ENCODE peak calls at places on chromosome 4, in four cellular contexts. Y, D, A and B are unnamed samples.

GRCh38 chr4:185874516-185875230 is 62.7 kb upstream of the SORBS2 start:
- DNase-seq in Y (peak; percentile 15), A (no peak), D (no peak), B (peak; percentile 81)

GRCh38 chr4:56410247-56410646 is 23.0 kb upstream of the AASDH start:
- DNase-seq in A (no peak), Y (peak; percentile 47), D (peak; percentile 47), B (peak; percentile 98)

GRCh38 chr4:74446193-74446868 is 1.4 kb downstream of the AREG start:
- DNase-seq in D (no peak), Y (no peak), A (no peak), B (no peak)

GRCh38 chr4:38601244-38601915 is 62.6 kb upstream of the KLF3 start:
- DNase-seq in D (peak; percentile 19), A (no peak), Y (no peak), B (peak; percentile 63)

GRCh38 chr4:182142146-182143085 is 100.8 kb upstream of the TENM3 start:
- DNase-seq in A (no peak), Y (no peak), D (no peak), B (peak; percentile 58)

GRCh38 chr4:163587867-163588266 is 93.4 kb downstream of the TMA16 start:
- DNase-seq in A (peak; percentile 73), Y (no peak), D (peak; percentile 6), B (no peak)

GRCh38 chr4:176334066-176334465 is 14.3 kb downstream of the SPCS3 start:
- DNase-seq in A (no peak), Y (no peak), D (no peak), B (no peak)

GRCh38 chr4:81491943-81492342 is 20.2 kb upstream of the RASGEF1B start:
- DNase-seq in Y (no peak), D (no peak), A (no peak), B (no peak)

GRCh38 chr4:114132830-114133229 is 153.4 kb upstream of the ARSJ start:
- DNase-seq in D (peak; percentile 0), A (no peak), Y (peak; percentile 8), B (no peak)

GRCh38 chr4:12943069-12943468 is 541.1 kb downstream of the RAB28 start:
- DNase-seq in A (no peak), D (no peak), Y (no peak), B (no peak)

GRCh38 chr4:161419822-161420221 is 744.0 kb downstream of the FSTL5 start:
- DNase-seq in D (no peak), A (no peak), Y (no peak), B (no peak)

GRCh38 chr4:7193040-7193958 is 961 bp downstream of the SORCS2 start:
- DNase-seq in Y (no peak), D (no peak), A (no peak), B (no peak)

GRCh38 chr4:38034986-38035882 is 75.0 kb downstream of the PTTG2 start:
- DNase-seq in Y (peak; percentile 35), D (peak; percentile 67), A (no peak), B (peak; percentile 70)

GRCh38 chr4:152917533-152918395 is 18.4 kb upstream of the FHDC1 start:
- DNase-seq in D (no peak), A (no peak), Y (no peak), B (no peak)

GRCh38 chr4:143207555-143207954 is 22.8 kb downstream of the USP38 start:
- DNase-seq in Y (no peak), D (no peak), A (no peak), B (peak; percentile 50)

GRCh38 chr4:129046055-129046959 is 47.0 kb downstream of the SCLT1 start:
- DNase-seq in Y (no peak), A (no peak), D (no peak), B (no peak)

GRCh38 chr4:7926822-7927221 is 12.8 kb downstream of the AFAP1 start:
- DNase-seq in A (no peak), Y (no peak), D (no peak), B (no peak)

GRCh38 chr4:163157157-163157556 is 9.5 kb downstream of the NAF1 start:
- DNase-seq in Y (no peak), D (no peak), A (no peak), B (peak; percentile 88)

GRCh38 chr4:139245590-139245989 is 34.4 kb downstream of the MGARP start:
- DNase-seq in D (no peak), Y (no peak), A (no peak), B (peak; percentile 41)

GRCh38 chr4:173503330-173504180 is 26.5 kb downstream of the HAND2 start:
- DNase-seq in A (no peak), Y (no peak), D (no peak), B (no peak)

GRCh38 chr4:141022221-141022760 is 111.0 kb downstream of the RNF150 start:
- DNase-seq in A (no peak), D (no peak), Y (no peak), B (no peak)

GRCh38 chr4:183098080-183098722 is 856 bp upstream of the WWC2 start:
- DNase-seq in A (no peak), D (peak; percentile 55), Y (peak; percentile 33), B (peak; percentile 50)

GRCh38 chr4:5024673-5025072 is 5.4 kb upstream of the CYTL1 start:
- DNase-seq in D (no peak), A (no peak), Y (no peak), B (no peak)

GRCh38 chr4:74933562-74934015 is 673 bp downstream of the PARM1 start:
- DNase-seq in Y (no peak), A (no peak), D (no peak), B (no peak)

GRCh38 chr4:184961693-184962092 is 56.6 kb upstream of the HELT start:
- DNase-seq in D (peak; percentile 62), A (no peak), Y (no peak), B (no peak)

GRCh38 chr4:170979736-170980135 is 833.5 kb upstream of the GALNTL6 start:
- DNase-seq in Y (no peak), D (peak; percentile 4), A (no peak), B (no peak)

GRCh38 chr4:72031868-72032619 is at the start of gene NPFFR2:
- DNase-seq in A (no peak), Y (no peak), D (peak; percentile 23), B (no peak)

GRCh38 chr4:8221476-8221875 is 22.4 kb downstream of the SH3TC1 start:
- DNase-seq in Y (no peak), A (peak; percentile 46), D (no peak), B (peak; percentile 10)

GRCh38 chr4:88759039-88759631 is 61.5 kb upstream of the NAP1L5 start:
- DNase-seq in Y (no peak), D (peak; percentile 50), A (no peak), B (peak; percentile 64)

GRCh38 chr4:189802884-189803283 is 137.8 kb upstream of the FRG1 start:
- DNase-seq in A (no peak), Y (no peak), D (peak; percentile 4), B (no peak)

GRCh38 chr4:106929248-106929647 is 106.9 kb downstream of the DKK2 start:
- DNase-seq in Y (no peak), A (no peak), D (no peak), B (no peak)

GRCh38 chr4:122612540-122612939 is 8.3 kb downstream of the IL21 start:
- DNase-seq in A (no peak), D (no peak), Y (peak; percentile 22), B (peak; percentile 45)

GRCh38 chr4:88517825-88518224 is 5.8 kb downstream of the PYURF start:
- DNase-seq in A (no peak), Y (no peak), D (peak; percentile 64), B (no peak)

GRCh38 chr4:7410470-7410869 is 24.3 kb downstream of the PSAPL1 start:
- DNase-seq in A (no peak), Y (no peak), D (no peak), B (peak; percentile 2)

GRCh38 chr4:168432419-168433146 is 47.7 kb downstream of the DDX60L start:
- DNase-seq in A (no peak), D (no peak), Y (no peak), B (peak; percentile 17)
- H3K27ac ChIP-seq in A (no peak overlapping the region), D (no peak overlapping the region), Y (peak overlapping the region; percentile 55), B (no peak overlapping the region)

GRCh38 chr4:118898221-118898620 is 9.6 kb downstream of the SYNPO2 start:
- DNase-seq in D (no peak), Y (no peak), A (no peak), B (no peak)

GRCh38 chr4:118888666-118889312 is at the start of gene SYNPO2:
- DNase-seq in Y (peak; percentile 16), A (no peak), D (peak; percentile 53), B (peak; percentile 87)

GRCh38 chr4:118889313-118889694 is 650 bp downstream of the SYNPO2 start:
- DNase-seq in A (no peak), Y (no peak), D (no peak), B (no peak)

GRCh38 chr4:118898684-118899138 is 10.1 kb downstream of the SYNPO2 start:
- DNase-seq in Y (no peak), D (no peak), A (no peak), B (no peak)

GRCh38 chr4:118894034-118894433 is 5.4 kb downstream of the SYNPO2 start:
- DNase-seq in Y (no peak), D (no peak), A (no peak), B (no peak)
- TF ChIP-seq ELK1 in Y (no peak), D (no peak), A (no peak), B (no peak)

GRCh38 chr4:2852481-2852881 is 8.8 kb downstream of the ADD1 start:
- DNase-seq in Y (no peak), A (peak; percentile 59), D (peak; percentile 63), B (no peak)

GRCh38 chr4:2857349-2857927 is 13.8 kb downstream of the ADD1 start:
- DNase-seq in D (no peak), Y (no peak), A (no peak), B (no peak)

GRCh38 chr4:2858451-2859217 is 15.0 kb downstream of the ADD1 start:
- DNase-seq in D (peak; percentile 80), Y (no peak), A (no peak), B (peak; percentile 58)

GRCh38 chr4:2856266-2856665 is 12.6 kb downstream of the ADD1 start:
- DNase-seq in D (no peak), A (no peak), Y (no peak), B (no peak)

DNA sequence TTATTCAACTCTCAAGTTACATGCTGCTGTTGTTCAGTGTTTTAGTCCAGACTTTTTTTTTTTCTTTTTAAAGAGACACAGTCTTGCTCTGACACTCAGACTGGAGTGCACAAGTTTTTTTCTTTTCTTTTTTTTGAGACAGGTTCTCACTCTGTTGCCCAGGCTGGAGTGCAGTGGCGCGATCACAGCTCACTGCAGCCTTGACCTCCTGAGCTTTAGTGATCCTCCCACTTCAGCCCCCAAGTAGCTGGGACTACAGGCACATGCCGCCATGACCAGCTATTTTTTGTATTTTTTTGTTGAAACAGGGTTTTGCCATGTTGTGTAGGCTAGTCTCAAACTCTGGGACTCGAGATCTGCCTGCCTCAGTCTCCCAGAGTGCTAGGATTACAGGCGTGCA is 11.9 kb downstream of the ADD1 start:
- DNase-seq in Y (no peak), A (no peak), D (no peak), B (no peak)
- H3K27ac ChIP-seq in Y (no peak overlapping the region), A (no peak overlapping the region), D (no peak overlapping the region), B (no peak overlapping the region)

DNA sequence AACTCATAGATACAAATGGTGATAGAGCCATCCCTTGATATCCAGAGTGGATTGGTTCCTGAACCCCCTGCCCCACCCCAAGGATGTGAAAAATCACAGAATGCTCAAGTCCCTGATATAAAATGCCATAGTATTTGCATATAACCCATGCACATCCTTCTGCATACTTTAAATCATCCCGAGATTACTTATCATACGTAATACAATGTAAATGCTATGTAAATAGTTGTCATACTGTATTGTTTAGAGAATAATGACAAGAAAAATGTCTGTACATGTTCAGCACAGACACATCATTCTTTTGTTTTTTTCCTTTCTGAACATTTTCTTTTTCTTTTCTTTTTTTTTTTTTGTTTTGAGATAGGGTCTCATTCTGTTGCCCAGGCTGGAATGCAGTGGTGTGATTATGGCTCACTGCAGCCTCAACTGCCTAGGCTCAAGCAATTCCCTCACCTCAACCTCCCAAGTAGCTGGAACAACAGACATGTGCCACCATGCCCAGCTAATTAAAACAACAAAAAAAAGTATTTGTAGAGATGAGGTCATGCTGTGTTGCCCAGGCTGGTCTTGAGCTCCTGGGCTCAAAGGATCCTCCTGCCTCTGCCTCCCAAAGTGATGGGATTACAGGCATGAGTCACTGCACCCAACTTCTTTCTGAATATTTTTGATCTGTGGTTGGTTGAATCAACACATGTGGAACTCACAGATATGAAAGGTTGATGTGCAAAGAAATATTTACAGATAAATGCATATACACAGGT is 18.7 kb upstream of the SEPTIN11 start:
- DNase-seq in Y (no peak), A (no peak), D (no peak), B (no peak)
- TF ChIP-seq ELK1 in Y (no peak), A (no peak), D (no peak), B (no peak)